ENCODE peak calls at places on chromosomes 13 and 19, in ten cellular contexts. Z is choroid plexus epithelial cell; C is SW480; L is colonic mucosa; N is LHCN-M2; K is activated CD4-positive, alpha-beta T cell treated with anti-CD3 and anti-CD28 coated beads for 48 hours; I is astrocyte of the spinal cord; B is stimulated activated CD8-positive, alpha-beta memory T cell treated with anti-CD3 and anti-CD28 coated beads, Interleukin-4, amount 100 ng/mL, for 1 hour; Y is amniotic stem cell; Q is stimulated activated CD4-positive, alpha-beta T cell treated with anti-CD3 and anti-CD28 coated beads, Interleukin-1b, Interleukin-23, amount 100 ng/mL, for 24 hours. X is an unnamed sample.

GRCh38 chr19:39046037-39046821 is 13.9 kb upstream of the FBXO27 start:
- DNase-seq in Z (peak), C (peak), L (no peak), N (peak), K (peak), I (no peak), B (no peak), Y (no peak), Q (no peak), X (no peak)

GRCh38 chr13:111178417-111178816 is 63.3 kb downstream of the ARHGEF7 start:
- DNase-seq in Z (peak), C (no peak), L (no peak), N (peak), K (no peak), I (no peak), B (no peak), Y (no peak), Q (no peak), X (no peak)

GRCh38 chr13:34156841-34157365 is 339.0 kb downstream of the RFC3 start:
- DNase-seq in Z (peak), C (peak), L (peak), N (peak), K (peak), I (peak), B (peak), Y (peak), Q (peak), X (no peak)

GRCh38 chr13:81676008-81676407 is 1335.1 kb upstream of the SPRY2 start:
- DNase-seq in Z (no peak), C (no peak), L (no peak), N (no peak), K (no peak), I (no peak), B (no peak), Y (no peak), Q (no peak), X (no peak)

GRCh38 chr19:3699071-3699740 is 1.1 kb downstream of the PIP5K1C start:
- DNase-seq in Z (peak), C (no peak), L (peak), N (peak), K (peak), I (peak), B (no peak), Y (no peak), Q (no peak), X (no peak)

GRCh38 chr13:22800726-22801401 is 379.9 kb upstream of the SGCG start:
- DNase-seq in Z (no peak), C (no peak), L (peak), N (peak), K (no peak), I (no peak), B (no peak), Y (no peak), Q (no peak), X (no peak)

GRCh38 chr19:5038631-5039271 is 69.8 kb downstream of the KDM4B start:
- DNase-seq in Z (peak), C (no peak), L (no peak), N (peak), K (peak), I (no peak), B (no peak), Y (no peak), Q (no peak), X (no peak)

GRCh38 chr13:28458604-28459003 is 36.3 kb downstream of the FLT1 start:
- DNase-seq in Z (no peak), C (no peak), L (no peak), N (no peak), K (no peak), I (no peak), B (no peak), Y (no peak), Q (no peak), X (no peak)

GRCh38 chr13:30713133-30713532 is 22.2 kb upstream of the ALOX5AP start:
- DNase-seq in Z (no peak), C (no peak), L (no peak), N (no peak), K (no peak), I (no peak), B (no peak), Y (no peak), Q (no peak), X (no peak)

GRCh38 chr13:27110056-27110746 is 61.4 kb downstream of the USP12 start:
- DNase-seq in Z (no peak), C (no peak), L (no peak), N (no peak), K (no peak), I (no peak), B (no peak), Y (no peak), Q (no peak), X (no peak)

GRCh38 chr19:10805758-10806247 is 30.2 kb downstream of the TMED1 start:
- DNase-seq in Z (no peak), C (no peak), L (no peak), N (no peak), K (no peak), I (no peak), B (no peak), Y (no peak), Q (no peak), X (no peak)

GRCh38 chr13:44050450-44051063 is 170.9 kb downstream of the LACC1 start:
- DNase-seq in Z (peak), C (peak), L (no peak), N (peak), K (no peak), I (peak), B (no peak), Y (peak), Q (no peak), X (no peak)

GRCh38 chr19:15463865-15464371 is 426 bp downstream of the RASAL3 start:
- DNase-seq in Z (no peak), C (no peak), L (peak), N (no peak), K (peak), I (no peak), B (peak), Y (no peak), Q (no peak), X (peak)

GRCh38 chr13:41133951-41134350 is 1.3 kb upstream of the KBTBD6 start:
- DNase-seq in Z (no peak), C (no peak), L (no peak), N (no peak), K (no peak), I (no peak), B (no peak), Y (no peak), Q (no peak), X (no peak)

GRCh38 chr13:33250594-33250993 is 35.0 kb downstream of the STARD13 start:
- DNase-seq in Z (peak), C (no peak), L (no peak), N (no peak), K (no peak), I (no peak), B (no peak), Y (no peak), Q (no peak), X (no peak)

GRCh38 chr13:99439850-99440604 is 61.2 kb upstream of the TM9SF2 start:
- DNase-seq in Z (no peak), C (no peak), L (no peak), N (no peak), K (no peak), I (no peak), B (no peak), Y (no peak), Q (no peak), X (no peak)